ENCODE peak calls at places on chromosomes 1 and 21, in ten cellular contexts. P is mesothelial cell of epicardium; Z is endothelial cell; D is left cardiac atrium; B is CD8-positive, alpha-beta T cell; H is fibroblast of the aortic adventitia; M is Peyer's patch; Q is fibroblast of pulmonary artery; X is cardiac muscle cell; K is stimulated activated CD8-positive, alpha-beta memory T cell treated with anti-CD3 and anti-CD28 coated beads, Interleukin-4, amount 100 ng/mL, for 24 hours. Y is an unnamed sample.

GRCh38 chr1:61181016-61181560 is 98.7 kb downstream of the NFIA start:
- DNase-seq in M (no peak), B (no peak), X (no peak), D (no peak), K (no peak), H (no peak), Q (no peak), P (no peak), Z (no peak), Y (no peak)

GRCh38 chr1:179757958-179758357 is 14.9 kb downstream of the FAM163A start:
- DNase-seq in K (no peak), B (no peak), D (no peak), H (no peak), Q (no peak), M (no peak), Z (no peak), P (no peak), X (no peak), Y (no peak)

GRCh38 chr1:27886353-27886679 is 14.0 kb downstream of the THEMIS2 start:
- DNase-seq in D (no peak), P (no peak), X (no peak), M (no peak), H (no peak), Z (no peak), B (no peak), Q (no peak), K (no peak), Y (no peak)

GRCh38 chr1:198788561-198789064 is 149.8 kb downstream of the PTPRC start:
- DNase-seq in Q (peak), B (peak), M (no peak), K (no peak), P (no peak), D (no peak), Z (peak), X (peak), H (no peak), Y (peak)

GRCh38 chr1:112322983-112323678 is 72.9 kb upstream of the CTTNBP2NL start:
- DNase-seq in B (no peak), P (no peak), K (no peak), H (no peak), Q (no peak), X (no peak), Z (no peak), D (no peak), M (no peak), Y (no peak)

GRCh38 chr1:150917387-150917786 is 8.8 kb upstream of the SETDB1 start:
- DNase-seq in X (no peak), Z (no peak), B (no peak), M (no peak), K (no peak), D (no peak), P (no peak), Q (no peak), H (no peak), Y (no peak)

GRCh38 chr1:108750476-108751191 is 4.2 kb downstream of the STXBP3 start:
- DNase-seq in M (no peak), D (no peak), B (no peak), H (no peak), Z (no peak), X (no peak), P (no peak), K (no peak), Q (no peak), Y (no peak)

GRCh38 chr1:213689260-213689659 is 298.5 kb upstream of the PROX1 start:
- DNase-seq in M (no peak), H (no peak), Z (no peak), P (no peak), Q (no peak), K (no peak), D (no peak), B (no peak), X (no peak), Y (no peak)

GRCh38 chr1:239389703-239390102 is 3.3 kb downstream of the CHRM3 start:
- DNase-seq in X (no peak), H (no peak), Z (no peak), D (no peak), Q (no peak), P (no peak), K (no peak), B (no peak), M (no peak), Y (peak)

GRCh38 chr21:39715804-39716397 is 29.1 kb upstream of the IGSF5 start:
- DNase-seq in Z (peak), Q (peak), K (peak), X (peak), P (peak), D (peak), M (no peak), B (peak), H (peak), Y (peak)

GRCh38 chr1:116147114-116147510 is 35.9 kb downstream of the MAB21L3 start:
- DNase-seq in K (no peak), Q (no peak), H (no peak), P (no peak), M (no peak), X (no peak), B (no peak), Z (no peak), D (no peak), Y (no peak)

GRCh38 chr21:43571976-43572375 is 87.3 kb downstream of the HSF2BP start:
- DNase-seq in X (no peak), K (no peak), D (no peak), P (no peak), B (no peak), M (no peak), Q (no peak), Z (no peak), H (no peak), Y (no peak)

GRCh38 chr1:203405703-203406430 is 54.9 kb upstream of the FMOD start:
- DNase-seq in Q (no peak), Z (no peak), B (no peak), H (peak), P (no peak), M (no peak), X (no peak), K (no peak), D (no peak), Y (no peak)

GRCh38 chr1:31111290-31111951 is 45.9 kb upstream of the PUM1 start:
- DNase-seq in D (peak), Z (no peak), X (no peak), P (no peak), H (no peak), Q (peak), K (no peak), B (no peak), M (no peak), Y (peak)

GRCh38 chr1:248825136-248825535 is 579 bp downstream of the SH3BP5L start:
- DNase-seq in X (no peak), H (peak), Q (no peak), D (no peak), Z (no peak), P (no peak), B (no peak), M (no peak), K (no peak), Y (no peak)

GRCh38 chr1:6923012-6923805 is 138.0 kb downstream of the CAMTA1 start:
- DNase-seq in P (no peak), Z (no peak), X (no peak), K (no peak), B (no peak), D (no peak), M (no peak), Q (no peak), H (no peak), Y (no peak)

GRCh38 chr1:156198831-156199349 is 5.0 kb downstream of the SLC25A44 start:
- DNase-seq in H (no peak), Z (no peak), X (no peak), Q (no peak), B (no peak), M (no peak), D (no peak), P (no peak), K (no peak), Y (no peak)